ENCODE peak calls at places on chromosome 12, in six cellular contexts. X, R, W, D, T and F are unnamed samples.

GRCh38 chr12:12901158-12901791 is 9.9 kb downstream of the GPRC5A start:
- DNase-seq in D (peak; percentile 80), X (peak; percentile 91), T (peak; percentile 87), R (no peak), W (no peak), F (no peak)

GRCh38 chr12:96623155-96623554 is 133.8 kb downstream of the CFAP54 start:
- DNase-seq in X (no peak), R (no peak), T (no peak), W (no peak), D (no peak), F (no peak)

GRCh38 chr12:98126637-98127335 is 388.6 kb upstream of the TMPO start:
- DNase-seq in R (no peak), W (peak; percentile 6), X (no peak), D (no peak), T (no peak), F (no peak)

GRCh38 chr12:117227000-117227653 is 36.9 kb upstream of the FBXO21 start:
- DNase-seq in T (no peak), X (no peak), W (no peak), R (no peak), D (no peak), F (no peak)

GRCh38 chr12:14394317-14395058 is 29.0 kb downstream of the ATF7IP start:
- DNase-seq in W (peak; percentile 27), X (peak; percentile 26), D (peak; percentile 53), T (peak; percentile 83), R (peak; percentile 86), F (no peak)

GRCh38 chr12:111444706-111445310 is 39.1 kb downstream of the SH2B3 start:
- DNase-seq in W (peak; percentile 80), T (no peak), X (peak; percentile 34), R (peak; percentile 94), D (no peak), F (peak; percentile 76)

GRCh38 chr12:123398177-123398916 is 14.4 kb downstream of the KMT5A start:
- DNase-seq in T (no peak), X (peak; percentile 31), W (peak; percentile 19), D (no peak), R (no peak), F (peak; percentile 60)

GRCh38 chr12:101768781-101769180 is 29.5 kb upstream of the SYCP3 start:
- DNase-seq in D (no peak), W (no peak), R (no peak), T (no peak), X (no peak), F (no peak)

GRCh38 chr12:68290126-68290525 is 36.7 kb upstream of the IL22 start:
- DNase-seq in W (no peak), X (no peak), R (peak; percentile 93), T (no peak), D (no peak), F (no peak)

GRCh38 chr12:54950071-54950727 is 34.4 kb downstream of the TESPA1 start:
- DNase-seq in X (no peak), W (no peak), R (no peak), D (no peak), T (no peak), F (no peak)

GRCh38 chr12:120760349-120761245 is 35.0 kb downstream of the ACADS start:
- DNase-seq in T (no peak), R (peak; percentile 74), W (no peak), X (no peak), D (no peak), F (no peak)

GRCh38 chr12:88922816-88923215 is 342.5 kb upstream of the KITLG start:
- DNase-seq in R (no peak), X (no peak), D (no peak), T (no peak), W (no peak), F (no peak)

GRCh38 chr12:19382563-19382962 is 56.7 kb upstream of the AEBP2 start:
- DNase-seq in D (no peak), X (no peak), R (no peak), T (no peak), W (no peak), F (no peak)

GRCh38 chr12:93387780-93388179 is 10.1 kb downstream of the NUDT4 start:
- DNase-seq in D (peak; percentile 60), X (no peak), T (no peak), W (no peak), R (peak; percentile 10), F (no peak)

GRCh38 chr12:97323154-97323553 is 139.4 kb upstream of the RMST start:
- DNase-seq in W (no peak), D (no peak), R (no peak), X (no peak), T (no peak), F (no peak)

GRCh38 chr12:56104815-56105476 is 587 bp downstream of the PA2G4 start:
- DNase-seq in X (no peak), R (peak; percentile 22), T (peak; percentile 31), D (peak; percentile 13), W (no peak), F (peak; percentile 21)

GRCh38 chr12:58148405-58148804 is 207.0 kb downstream of the ATP23 start:
- DNase-seq in D (peak; percentile 82), W (no peak), X (peak; percentile 18), T (peak; percentile 68), R (no peak), F (no peak)

GRCh38 chr12:92550234-92550633 is 152.6 kb upstream of the PLEKHG7 start:
- DNase-seq in R (no peak), D (no peak), T (no peak), W (no peak), X (no peak), F (no peak)

GRCh38 chr12:17304503-17305347 is 698.8 kb upstream of the LMO3 start:
- DNase-seq in X (no peak), W (no peak), D (peak; percentile 87), T (peak; percentile 89), R (no peak), F (no peak)

GRCh38 chr12:10562306-10562933 is 51.0 kb downstream of the MAGOHB start:
- DNase-seq in W (no peak), R (peak; percentile 24), T (peak; percentile 53), X (no peak), D (peak; percentile 87), F (no peak)

GRCh38 chr12:130192667-130193345 is 30.5 kb downstream of the FZD10 start:
- DNase-seq in R (no peak), W (no peak), X (no peak), D (no peak), T (peak; percentile 12), F (no peak)

GRCh38 chr12:122366685-122367475 is 55.6 kb downstream of the CLIP1 start:
- DNase-seq in D (peak; percentile 78), W (no peak), T (peak; percentile 88), R (peak; percentile 25), X (peak; percentile 81), F (peak; percentile 82)

GRCh38 chr12:104750061-104750460 is 208.0 kb downstream of the SLC41A2 start:
- DNase-seq in R (no peak), D (no peak), X (no peak), T (no peak), W (no peak), F (no peak)

GRCh38 chr12:75631809-75632208 is 120.4 kb upstream of the KRR1 start:
- DNase-seq in W (no peak), X (no peak), R (no peak), T (no peak), D (no peak), F (no peak)

GRCh38 chr12:131507881-131508280 is 203.0 kb upstream of the SFSWAP start:
- DNase-seq in D (no peak), R (no peak), X (no peak), T (no peak), W (no peak), F (no peak)